ENCODE peak calls at places on chromosomes 3 and 15, in four cellular contexts. J is neural crest cell, L is PC-9, X is cardiac muscle cell. E is an unnamed sample.

GRCh38 chr3:196048922-196049566 is 32.8 kb downstream of the TFRC start:
- DNase-seq in J (no peak), L (no peak), X (no peak), E (no peak)

GRCh38 chr3:152365766-152366593 is 97.3 kb downstream of the MBNL1 start:
- DNase-seq in J (no peak), L (no peak), X (peak), E (no peak)

GRCh38 chr3:8737823-8738222 is 4.2 kb downstream of the CAV3 start:
- DNase-seq in J (no peak), L (no peak), X (no peak), E (no peak)

GRCh38 chr3:184203526-184203925 is 17.5 kb downstream of the ABCF3 start:
- DNase-seq in J (no peak), L (no peak), X (no peak), E (no peak)

GRCh38 chr3:115336836-115337235 is 189.7 kb upstream of the ZBTB20 start:
- DNase-seq in J (no peak), L (no peak), X (no peak), E (no peak)

GRCh38 chr3:69740103-69741021 is 1.1 kb downstream of the MITF start:
- DNase-seq in J (no peak), L (peak), X (no peak), E (no peak)

GRCh38 chr15:25245801-25246622 is 192.8 kb downstream of the UBE3A start:
- DNase-seq in J (no peak), L (no peak), X (no peak), E (no peak)

GRCh38 chr3:27311400-27311799 is 57.8 kb downstream of the NEK10 start:
- DNase-seq in J (no peak), L (peak), X (peak), E (no peak)

GRCh38 chr3:70753572-70753971 is 441.1 kb upstream of the MDFIC2 start:
- DNase-seq in J (no peak), L (no peak), X (no peak), E (no peak)

GRCh38 chr3:126245811-126246727 is 65.7 kb upstream of the ALDH1L1 start:
- DNase-seq in J (peak), L (peak), X (peak), E (peak)

GRCh38 chr3:78868570-78868969 is 899.2 kb downstream of the ROBO1 start:
- DNase-seq in J (no peak), L (no peak), X (no peak), E (no peak)

GRCh38 chr3:182292586-182292985 is 500.7 kb upstream of the ATP11B start:
- DNase-seq in J (no peak), L (no peak), X (no peak), E (no peak)

GRCh38 chr15:68559342-68560310 is 19.2 kb upstream of the CORO2B start:
- DNase-seq in J (peak), L (peak), X (peak), E (peak)

GRCh38 chr15:29031502-29032228 is 145.9 kb downstream of the APBA2 start:
- DNase-seq in J (no peak), L (no peak), X (no peak), E (no peak)

GRCh38 chr3:108352176-108352575 is 55.8 kb downstream of the HHLA2 start:
- DNase-seq in J (no peak), L (no peak), X (no peak), E (no peak)

GRCh38 chr15:98800437-98801233 is 152.3 kb downstream of the IGF1R start:
- DNase-seq in J (peak), L (peak), X (peak), E (peak)

GRCh38 chr3:159366476-159366875 is 564.6 kb downstream of the MFSD1 start:
- DNase-seq in J (no peak), L (no peak), X (no peak), E (no peak)

GRCh38 chr15:29333261-29333660 is 63.6 kb upstream of the NSMCE3 start:
- DNase-seq in J (no peak), L (no peak), X (no peak), E (no peak)

GRCh38 chr3:129358177-129359101 is 70.0 kb downstream of the EFCAB12 start:
- DNase-seq in J (no peak), L (no peak), X (no peak), E (peak)

GRCh38 chr3:125428216-125428830 is 53.2 kb upstream of the ZNF148 start:
- DNase-seq in J (no peak), L (no peak), X (no peak), E (no peak)

GRCh38 chr3:69370156-69370944 is 15.5 kb downstream of the FRMD4B start:
- DNase-seq in J (no peak), L (peak), X (no peak), E (no peak)

GRCh38 chr3:192481638-192482037 is 245.7 kb downstream of the FGF12 start:
- DNase-seq in J (no peak), L (no peak), X (peak), E (no peak)

GRCh38 chr3:35224571-35225280 is 414.6 kb upstream of the ARPP21 start:
- DNase-seq in J (no peak), L (no peak), X (no peak), E (no peak)

GRCh38 chr15:89743011-89743410 is 8.0 kb downstream of the MESP1 start:
- DNase-seq in J (no peak), L (no peak), X (no peak), E (no peak)

GRCh38 chr3:134711284-134711683 is 60.5 kb upstream of the KY start:
- DNase-seq in J (no peak), L (no peak), X (no peak), E (no peak)

GRCh38 chr3:12967751-12968209 is 105.4 kb downstream of the IQSEC1 start:
- DNase-seq in J (peak), L (peak), X (peak), E (peak)

GRCh38 chr3:86793786-86794185 is 197.2 kb downstream of the VGLL3 start:
- DNase-seq in J (no peak), L (peak), X (peak), E (peak)

GRCh38 chr15:48084759-48085420 is 35.9 kb upstream of the SLC24A5 start:
- DNase-seq in J (no peak), L (no peak), X (peak), E (no peak)

GRCh38 chr3:49910409-49911123 is 6.9 kb upstream of the MST1R start:
- DNase-seq in J (no peak), L (no peak), X (no peak), E (no peak)

GRCh38 chr3:105394177-105394576 is 27.5 kb downstream of the ALCAM start:
- DNase-seq in J (no peak), L (no peak), X (peak), E (no peak)

GRCh38 chr15:48721061-48721810 is 75.7 kb upstream of the FBN1 start:
- DNase-seq in J (no peak), L (no peak), X (no peak), E (no peak)

GRCh38 chr15:31302029-31302657 is 24.5 kb upstream of the KLF13 start:
- DNase-seq in J (no peak), L (no peak), X (no peak), E (no peak)

GRCh38 chr15:49877871-49878511 is 241.0 kb downstream of the ATP8B4 start:
- DNase-seq in J (no peak), L (no peak), X (peak), E (no peak)

E was measured in SJCRH30.